ENCODE peak calls at places on chromosome 18, in six cellular contexts. F is left ventricle myocardium inferior, S is tibial nerve, T is right atrium auricular region, H is esophagus squamous epithelium, G is psoas muscle. U is an unnamed sample.

GRCh38 chr18:78501251-78501650 is 478.4 kb upstream of the SALL3 start:
- DNase-seq in F (no peak), S (no peak), T (no peak), H (no peak), G (no peak), U (no peak)

GRCh38 chr18:49608892-49609291 is 47.0 kb downstream of the LIPG start:
- DNase-seq in F (no peak), S (no peak), T (no peak), H (no peak), G (no peak), U (no peak)

GRCh38 chr18:61743775-61744531 is 148.9 kb downstream of the RNF152 start:
- DNase-seq in F (peak; percentile 49), S (peak; percentile 31), T (peak; percentile 74), H (no peak), G (no peak), U (no peak)

GRCh38 chr18:74147491-74147778 is 199 bp downstream of the FBXO15 start:
- DNase-seq in F (no peak), S (no peak), T (no peak), H (no peak), G (no peak), U (no peak)

GRCh38 chr18:10490401-10491289 is 35.2 kb upstream of the NAPG start:
- DNase-seq in F (no peak), S (no peak), T (no peak), H (no peak), G (no peak), U (no peak)

GRCh38 chr18:74819433-74820059 is 221.9 kb downstream of the ZNF407 start:
- DNase-seq in F (no peak), S (no peak), T (no peak), H (no peak), G (no peak), U (no peak)

GRCh38 chr18:39799010-39799409 is 2156.0 kb upstream of the PIK3C3 start:
- DNase-seq in F (no peak), S (no peak), T (no peak), H (no peak), G (no peak), U (no peak)

GRCh38 chr18:3454365-3455089 is 4.6 kb downstream of the TGIF1 start:
- DNase-seq in F (no peak), S (peak; percentile 72), T (no peak), H (no peak), G (no peak), U (no peak)

GRCh38 chr18:12531747-12532146 is 124.0 kb downstream of the PRELID3A start:
- DNase-seq in F (no peak), S (no peak), T (no peak), H (no peak), G (no peak), U (no peak)

GRCh38 chr18:21918693-21919092 is 178.1 kb downstream of the MIB1 start:
- DNase-seq in F (no peak), S (no peak), T (no peak), H (no peak), G (no peak), U (no peak)

GRCh38 chr18:73136134-73136533 is 268.3 kb upstream of the NETO1 start:
- DNase-seq in F (no peak), S (no peak), T (no peak), H (no peak), G (no peak), U (no peak)

GRCh38 chr18:12946549-12947354 is 1.1 kb upstream of the SEH1L start:
- DNase-seq in F (peak; percentile 46), S (peak; percentile 34), T (peak; percentile 69), H (peak; percentile 43), G (no peak), U (peak; percentile 81)

GRCh38 chr18:52313213-52313612 is 26.8 kb upstream of the DCC start:
- DNase-seq in F (no peak), S (no peak), T (no peak), H (no peak), G (no peak), U (no peak)

GRCh38 chr18:79904357-79905147 is 46.9 kb downstream of the SLC66A2 start:
- DNase-seq in F (no peak), S (no peak), T (no peak), H (no peak), G (no peak), U (peak; percentile 68)

GRCh38 chr18:62702259-62702658 is 13.1 kb upstream of the PHLPP1 start:
- DNase-seq in F (no peak), S (no peak), T (no peak), H (no peak), G (no peak), U (no peak)

GRCh38 chr18:32610116-32610630 is 139.5 kb upstream of the GAREM1 start:
- DNase-seq in F (no peak), S (no peak), T (no peak), H (no peak), G (no peak), U (no peak)

GRCh38 chr18:389658-390357 is 110.7 kb downstream of the COLEC12 start:
- DNase-seq in F (no peak), S (no peak), T (no peak), H (no peak), G (no peak), U (no peak)

GRCh38 chr18:28689591-28689990 is 512.7 kb upstream of the CDH2 start:
- DNase-seq in F (no peak), S (no peak), T (no peak), H (no peak), G (no peak), U (no peak)

DNA sequence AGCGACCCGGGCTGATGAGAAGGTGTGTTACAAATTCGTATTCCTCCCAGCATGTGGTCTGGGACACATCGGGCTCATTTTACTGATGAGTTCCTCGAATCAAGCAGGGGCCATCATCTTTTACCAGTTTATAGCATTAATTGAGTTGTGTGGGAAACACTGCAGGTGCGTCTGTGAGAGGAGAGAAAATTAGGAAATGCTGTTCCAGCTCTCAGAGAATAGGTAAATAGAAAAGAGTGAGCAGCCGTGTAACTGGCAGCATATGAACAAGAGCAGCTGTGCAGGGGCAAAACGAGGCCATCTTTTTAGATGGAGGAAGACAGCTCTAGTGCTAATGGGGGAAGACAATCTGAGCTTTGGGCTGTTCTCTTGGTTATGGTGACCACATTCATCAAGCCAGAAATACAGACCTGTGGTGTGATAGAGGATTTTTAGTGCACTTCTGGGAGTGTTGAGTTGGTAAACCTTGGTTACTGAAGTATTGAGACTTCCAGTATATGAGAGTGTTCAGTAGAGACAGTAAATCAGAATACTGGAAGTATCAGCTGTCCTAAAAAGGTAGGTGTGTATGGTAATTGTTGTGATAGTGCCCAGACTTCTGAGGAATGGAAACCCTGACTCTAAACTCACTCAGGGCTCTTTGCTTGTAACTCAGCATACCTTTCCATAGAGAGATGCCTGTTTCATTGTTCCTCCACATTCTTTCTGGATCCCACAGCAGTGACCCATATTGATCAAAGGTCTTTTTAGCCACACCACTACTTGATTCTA is 216.9 kb downstream of the SETBP1 start:
- DNase-seq in F (no peak), S (no peak), T (no peak), H (no peak), G (no peak), U (no peak)
- TF ChIP-seq CTCF in F (no peak), S (no peak), T (no peak), H (no peak), G (no peak), U (no peak)

GRCh38 chr18:36676629-36677028 is 152.2 kb downstream of the TPGS2 start:
- DNase-seq in F (no peak), S (no peak), T (no peak), H (no peak), G (no peak), U (no peak)

GRCh38 chr18:36672437-36673344 is 156.1 kb downstream of the TPGS2 start:
- DNase-seq in F (no peak), S (no peak), T (no peak), H (no peak), G (peak; percentile 72), U (peak; percentile 53)

GRCh38 chr18:36680042-36680441 is 148.8 kb downstream of the TPGS2 start:
- DNase-seq in F (no peak), S (no peak), T (no peak), H (no peak), G (no peak), U (no peak)

GRCh38 chr18:36673452-36673851 is 155.3 kb downstream of the TPGS2 start:
- DNase-seq in F (no peak), S (no peak), T (no peak), H (no peak), G (no peak), U (no peak)

DNA sequence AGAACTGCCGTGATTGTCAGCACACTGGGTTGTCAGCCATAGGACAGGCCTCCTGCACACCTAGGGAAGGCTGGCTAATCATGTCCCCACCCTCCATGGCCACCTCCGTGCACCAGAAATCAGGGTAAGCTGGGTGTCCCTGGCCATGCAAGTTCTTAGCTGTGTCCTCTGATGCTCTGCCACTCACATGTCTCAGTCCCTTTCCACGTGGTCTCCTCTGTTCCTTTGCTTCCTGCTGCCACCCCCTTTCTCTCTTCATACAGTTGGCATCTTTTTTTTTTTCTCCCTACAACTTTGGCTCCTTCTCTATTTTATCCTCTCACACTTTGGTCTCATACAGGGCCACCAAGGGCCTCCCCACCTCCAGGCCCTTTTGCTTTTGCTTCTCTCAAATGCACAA is 153.7 kb downstream of the TPGS2 start:
- DNase-seq in F (no peak), S (no peak), T (no peak), H (no peak), G (no peak), U (no peak)
- H3K4me1 ChIP-seq in F (peaks cover 4% of the 10 kb centered on the region), S (peaks cover 6% of the 10 kb centered on the region), T (no peaks in the 10 kb centered on the region), H (no peaks in the 10 kb centered on the region), G (peaks cover 23% of the 10 kb centered on the region), U (peaks cover 2% of the 10 kb centered on the region)

DNA sequence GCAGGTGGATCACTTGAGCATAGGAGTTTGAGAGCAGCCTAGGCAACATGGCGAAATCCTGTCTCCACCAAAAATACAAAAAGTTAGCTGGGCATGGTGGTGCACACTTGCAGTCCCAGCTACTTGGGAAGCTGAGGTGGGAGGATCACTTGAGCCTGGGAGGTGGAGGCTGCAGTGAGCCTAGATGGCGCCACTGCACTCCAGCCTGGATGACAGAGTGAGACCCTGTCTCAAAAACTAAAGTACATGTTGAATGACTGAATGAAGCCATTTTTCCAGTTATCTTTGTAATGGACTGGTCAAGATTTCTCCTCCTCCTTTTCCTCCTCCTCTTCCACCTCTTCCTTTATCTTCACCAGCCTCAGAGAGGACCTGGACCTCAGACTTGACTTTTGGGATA is 272.0 kb downstream of the SMAD2 start:
- DNase-seq in F (no peak), S (no peak), T (no peak), H (no peak), G (no peak), U (no peak)
- TF ChIP-seq CTCF in F (no peak), S (no peak), T (no peak), H (no peak), G (no peak), U (no peak)

GRCh38 chr18:58892536-58892935 is 27.9 kb downstream of the ZNF532 start:
- DNase-seq in F (no peak), S (no peak), T (no peak), H (no peak), G (no peak), U (no peak)

GRCh38 chr18:58894937-58895336 is 30.3 kb downstream of the ZNF532 start:
- DNase-seq in F (no peak), S (no peak), T (no peak), H (no peak), G (no peak), U (no peak)

GRCh38 chr18:58893388-58894099 is 28.9 kb downstream of the ZNF532 start:
- DNase-seq in F (no peak), S (no peak), T (no peak), H (no peak), G (no peak), U (no peak)

GRCh38 chr18:58895385-58895784 is 30.7 kb downstream of the ZNF532 start:
- DNase-seq in F (no peak), S (no peak), T (no peak), H (no peak), G (no peak), U (no peak)

GRCh38 chr18:58891753-58892152 is 27.1 kb downstream of the ZNF532 start:
- DNase-seq in F (no peak), S (no peak), T (no peak), H (no peak), G (no peak), U (no peak)
- H3K4me1 ChIP-seq in F (peaks cover 73% of the 10 kb centered on the region), S (peaks cover 19% of the 10 kb centered on the region), T (no peaks in the 10 kb centered on the region), H (no peaks in the 10 kb centered on the region), G (peaks cover 38% of the 10 kb centered on the region), U (peaks cover 15% of the 10 kb centered on the region)

U was measured in left lung.